ENCODE peak calls at places on chromosomes 3 and 15, in nine cellular contexts. One of them, this sample, is unnamed.

GRCh38 chr3:101497803-101498202 is 15.2 kb downstream of the SENP7 start:
- DNase-seq in smooth muscle cell of the brain vasculature: no peak
- DNase-seq in esophagus muscularis mucosa: no peak
- DNase-seq in activated CD4-positive, alpha-beta T cell treated with anti-CD3 and anti-CD28 coated beads for 24 hours: no peak
- DNase-seq in pancreas: no peak
- DNase-seq in amniotic stem cell: no peak
- DNase-seq in stimulated activated naive CD8-positive, alpha-beta T cell treated with anti-CD3 and anti-CD28 coated beads, Interleukin-15, Interleukin-2, amounts not matched to agents 100 U/mL and 50 U/mL, for 24 hours: no peak
- DNase-seq in H9: no peak
- DNase-seq in stimulated activated CD4-positive, alpha-beta T cell treated with anti-CD3 and anti-CD28 coated beads, Interleukin-15, amount 100 ng/mL, for 1 hour: no peak
- DNase-seq in this sample: no peak

GRCh38 chr15:73927003-73927475 is 777 bp downstream of the LOXL1 start:
- DNase-seq in amniotic stem cell: no peak
- DNase-seq in pancreas: peak; percentile 87
- DNase-seq in stimulated activated naive CD8-positive, alpha-beta T cell treated with anti-CD3 and anti-CD28 coated beads, Interleukin-15, Interleukin-2, amounts not matched to agents 100 U/mL and 50 U/mL, for 24 hours: peak; percentile 50
- DNase-seq in H9: peak; percentile 67
- DNase-seq in esophagus muscularis mucosa: no peak
- DNase-seq in activated CD4-positive, alpha-beta T cell treated with anti-CD3 and anti-CD28 coated beads for 24 hours: no peak
- DNase-seq in smooth muscle cell of the brain vasculature: no peak
- DNase-seq in stimulated activated CD4-positive, alpha-beta T cell treated with anti-CD3 and anti-CD28 coated beads, Interleukin-15, amount 100 ng/mL, for 1 hour: peak; percentile 18
- DNase-seq in this sample: no peak

GRCh38 chr3:38563070-38563901 is 67.1 kb downstream of the EXOG start:
- DNase-seq in pancreas: no peak
- DNase-seq in stimulated activated CD4-positive, alpha-beta T cell treated with anti-CD3 and anti-CD28 coated beads, Interleukin-15, amount 100 ng/mL, for 1 hour: no peak
- DNase-seq in amniotic stem cell: no peak
- DNase-seq in smooth muscle cell of the brain vasculature: no peak
- DNase-seq in stimulated activated naive CD8-positive, alpha-beta T cell treated with anti-CD3 and anti-CD28 coated beads, Interleukin-15, Interleukin-2, amounts not matched to agents 100 U/mL and 50 U/mL, for 24 hours: no peak
- DNase-seq in esophagus muscularis mucosa: no peak
- DNase-seq in H9: peak; percentile 19
- DNase-seq in activated CD4-positive, alpha-beta T cell treated with anti-CD3 and anti-CD28 coated beads for 24 hours: no peak
- DNase-seq in this sample: no peak

GRCh38 chr3:196268270-196269163 is 19.0 kb downstream of the PCYT1A start:
- DNase-seq in pancreas: no peak
- DNase-seq in amniotic stem cell: no peak
- DNase-seq in smooth muscle cell of the brain vasculature: peak; percentile 65
- DNase-seq in stimulated activated CD4-positive, alpha-beta T cell treated with anti-CD3 and anti-CD28 coated beads, Interleukin-15, amount 100 ng/mL, for 1 hour: no peak
- DNase-seq in stimulated activated naive CD8-positive, alpha-beta T cell treated with anti-CD3 and anti-CD28 coated beads, Interleukin-15, Interleukin-2, amounts not matched to agents 100 U/mL and 50 U/mL, for 24 hours: no peak
- DNase-seq in H9: peak; percentile 73
- DNase-seq in activated CD4-positive, alpha-beta T cell treated with anti-CD3 and anti-CD28 coated beads for 24 hours: no peak
- DNase-seq in esophagus muscularis mucosa: no peak
- DNase-seq in this sample: no peak

GRCh38 chr15:99507016-99507731 is 58.6 kb upstream of the MEF2A start:
- DNase-seq in H9: no peak
- DNase-seq in activated CD4-positive, alpha-beta T cell treated with anti-CD3 and anti-CD28 coated beads for 24 hours: no peak
- DNase-seq in stimulated activated naive CD8-positive, alpha-beta T cell treated with anti-CD3 and anti-CD28 coated beads, Interleukin-15, Interleukin-2, amounts not matched to agents 100 U/mL and 50 U/mL, for 24 hours: no peak
- DNase-seq in amniotic stem cell: no peak
- DNase-seq in smooth muscle cell of the brain vasculature: peak; percentile 46
- DNase-seq in esophagus muscularis mucosa: peak; percentile 89
- DNase-seq in pancreas: peak; percentile 56
- DNase-seq in stimulated activated CD4-positive, alpha-beta T cell treated with anti-CD3 and anti-CD28 coated beads, Interleukin-15, amount 100 ng/mL, for 1 hour: no peak
- DNase-seq in this sample: no peak

GRCh38 chr15:42080585-42081462 is 13.5 kb downstream of the PLA2G4D start:
- DNase-seq in H9: peak; percentile 67
- DNase-seq in amniotic stem cell: no peak
- DNase-seq in activated CD4-positive, alpha-beta T cell treated with anti-CD3 and anti-CD28 coated beads for 24 hours: no peak
- DNase-seq in stimulated activated CD4-positive, alpha-beta T cell treated with anti-CD3 and anti-CD28 coated beads, Interleukin-15, amount 100 ng/mL, for 1 hour: no peak
- DNase-seq in stimulated activated naive CD8-positive, alpha-beta T cell treated with anti-CD3 and anti-CD28 coated beads, Interleukin-15, Interleukin-2, amounts not matched to agents 100 U/mL and 50 U/mL, for 24 hours: no peak
- DNase-seq in pancreas: no peak
- DNase-seq in esophagus muscularis mucosa: no peak
- DNase-seq in smooth muscle cell of the brain vasculature: no peak
- DNase-seq in this sample: no peak

GRCh38 chr15:77659350-77660321 is 26.9 kb upstream of the LINGO1 start:
- DNase-seq in amniotic stem cell: no peak
- DNase-seq in stimulated activated CD4-positive, alpha-beta T cell treated with anti-CD3 and anti-CD28 coated beads, Interleukin-15, amount 100 ng/mL, for 1 hour: no peak
- DNase-seq in esophagus muscularis mucosa: no peak
- DNase-seq in H9: peak; percentile 75
- DNase-seq in activated CD4-positive, alpha-beta T cell treated with anti-CD3 and anti-CD28 coated beads for 24 hours: no peak
- DNase-seq in pancreas: peak; percentile 78
- DNase-seq in stimulated activated naive CD8-positive, alpha-beta T cell treated with anti-CD3 and anti-CD28 coated beads, Interleukin-15, Interleukin-2, amounts not matched to agents 100 U/mL and 50 U/mL, for 24 hours: peak; percentile 70
- DNase-seq in smooth muscle cell of the brain vasculature: no peak
- DNase-seq in this sample: no peak

GRCh38 chr15:64013179-64014043 is 32.9 kb downstream of the DAPK2 start:
- DNase-seq in smooth muscle cell of the brain vasculature: no peak
- DNase-seq in amniotic stem cell: no peak
- DNase-seq in pancreas: no peak
- DNase-seq in stimulated activated naive CD8-positive, alpha-beta T cell treated with anti-CD3 and anti-CD28 coated beads, Interleukin-15, Interleukin-2, amounts not matched to agents 100 U/mL and 50 U/mL, for 24 hours: peak; percentile 27
- DNase-seq in stimulated activated CD4-positive, alpha-beta T cell treated with anti-CD3 and anti-CD28 coated beads, Interleukin-15, amount 100 ng/mL, for 1 hour: no peak
- DNase-seq in H9: no peak
- DNase-seq in activated CD4-positive, alpha-beta T cell treated with anti-CD3 and anti-CD28 coated beads for 24 hours: no peak
- DNase-seq in esophagus muscularis mucosa: no peak
- DNase-seq in this sample: no peak

GRCh38 chr15:89496155-89497098 is at the start of gene RHCG:
- DNase-seq in smooth muscle cell of the brain vasculature: no peak
- DNase-seq in stimulated activated naive CD8-positive, alpha-beta T cell treated with anti-CD3 and anti-CD28 coated beads, Interleukin-15, Interleukin-2, amounts not matched to agents 100 U/mL and 50 U/mL, for 24 hours: peak; percentile 20
- DNase-seq in H9: peak; percentile 92
- DNase-seq in esophagus muscularis mucosa: no peak
- DNase-seq in pancreas: peak; percentile 78
- DNase-seq in stimulated activated CD4-positive, alpha-beta T cell treated with anti-CD3 and anti-CD28 coated beads, Interleukin-15, amount 100 ng/mL, for 1 hour: no peak
- DNase-seq in amniotic stem cell: no peak
- DNase-seq in activated CD4-positive, alpha-beta T cell treated with anti-CD3 and anti-CD28 coated beads for 24 hours: no peak
- DNase-seq in this sample: no peak

GRCh38 chr3:31247850-31248618 is 284.7 kb upstream of the STT3B start:
- DNase-seq in activated CD4-positive, alpha-beta T cell treated with anti-CD3 and anti-CD28 coated beads for 24 hours: no peak
- DNase-seq in smooth muscle cell of the brain vasculature: no peak
- DNase-seq in amniotic stem cell: no peak
- DNase-seq in esophagus muscularis mucosa: peak; percentile 57
- DNase-seq in stimulated activated naive CD8-positive, alpha-beta T cell treated with anti-CD3 and anti-CD28 coated beads, Interleukin-15, Interleukin-2, amounts not matched to agents 100 U/mL and 50 U/mL, for 24 hours: no peak
- DNase-seq in stimulated activated CD4-positive, alpha-beta T cell treated with anti-CD3 and anti-CD28 coated beads, Interleukin-15, amount 100 ng/mL, for 1 hour: no peak
- DNase-seq in H9: no peak
- DNase-seq in pancreas: no peak
- DNase-seq in this sample: no peak